ENCODE peak calls at places on chromosomes 2 and 18, in ten cellular contexts. One of them, this sample, is unnamed.

GRCh38 chr2:186503827-186504606 is 18.0 kb downstream of the ZC3H15 start:
- DNase-seq in left ventricle myocardium superior: no peak
- DNase-seq in MM.1S: no peak
- DNase-seq in ELF-1: no peak
- DNase-seq in Right ventricle myocardium superior: no peak
- DNase-seq in heart left ventricle: no peak
- DNase-seq in sigmoid colon: no peak
- DNase-seq in T-helper 9 cell: no peak
- DNase-seq in stimulated activated CD4-positive, alpha-beta T cell treated with anti-CD3 and anti-CD28 coated beads, Interleukin-15, amount 100 ng/mL, for 1 hour: no peak
- DNase-seq in H4: peak
- DNase-seq in this sample: no peak

GRCh38 chr2:11314482-11314881 is 30.0 kb downstream of the ROCK2 start:
- DNase-seq in H4: no peak
- DNase-seq in T-helper 9 cell: no peak
- DNase-seq in ELF-1: no peak
- DNase-seq in Right ventricle myocardium superior: no peak
- DNase-seq in stimulated activated CD4-positive, alpha-beta T cell treated with anti-CD3 and anti-CD28 coated beads, Interleukin-15, amount 100 ng/mL, for 1 hour: no peak
- DNase-seq in MM.1S: no peak
- DNase-seq in left ventricle myocardium superior: no peak
- DNase-seq in heart left ventricle: no peak
- DNase-seq in sigmoid colon: no peak
- DNase-seq in this sample: no peak

GRCh38 chr2:11576398-11576797 is 42.6 kb downstream of the GREB1 start:
- DNase-seq in heart left ventricle: no peak
- DNase-seq in left ventricle myocardium superior: no peak
- DNase-seq in Right ventricle myocardium superior: no peak
- DNase-seq in H4: no peak
- DNase-seq in ELF-1: no peak
- DNase-seq in sigmoid colon: no peak
- DNase-seq in MM.1S: no peak
- DNase-seq in T-helper 9 cell: no peak
- DNase-seq in stimulated activated CD4-positive, alpha-beta T cell treated with anti-CD3 and anti-CD28 coated beads, Interleukin-15, amount 100 ng/mL, for 1 hour: no peak
- DNase-seq in this sample: no peak

GRCh38 chr2:172204309-172204708 is 101.6 kb upstream of the DLX2 start:
- DNase-seq in T-helper 9 cell: no peak
- DNase-seq in stimulated activated CD4-positive, alpha-beta T cell treated with anti-CD3 and anti-CD28 coated beads, Interleukin-15, amount 100 ng/mL, for 1 hour: no peak
- DNase-seq in H4: no peak
- DNase-seq in MM.1S: no peak
- DNase-seq in sigmoid colon: no peak
- DNase-seq in left ventricle myocardium superior: no peak
- DNase-seq in ELF-1: no peak
- DNase-seq in Right ventricle myocardium superior: no peak
- DNase-seq in heart left ventricle: no peak
- DNase-seq in this sample: no peak

GRCh38 chr2:195572894-195573293 is 84.1 kb upstream of the SLC39A10 start:
- DNase-seq in left ventricle myocardium superior: no peak
- DNase-seq in Right ventricle myocardium superior: no peak
- DNase-seq in sigmoid colon: no peak
- DNase-seq in MM.1S: no peak
- DNase-seq in ELF-1: no peak
- DNase-seq in H4: no peak
- DNase-seq in heart left ventricle: no peak
- DNase-seq in stimulated activated CD4-positive, alpha-beta T cell treated with anti-CD3 and anti-CD28 coated beads, Interleukin-15, amount 100 ng/mL, for 1 hour: no peak
- DNase-seq in T-helper 9 cell: no peak
- DNase-seq in this sample: no peak

GRCh38 chr2:86052265-86052664 is 53.4 kb downstream of the POLR1A start:
- DNase-seq in MM.1S: no peak
- DNase-seq in sigmoid colon: no peak
- DNase-seq in left ventricle myocardium superior: no peak
- DNase-seq in stimulated activated CD4-positive, alpha-beta T cell treated with anti-CD3 and anti-CD28 coated beads, Interleukin-15, amount 100 ng/mL, for 1 hour: no peak
- DNase-seq in heart left ventricle: no peak
- DNase-seq in Right ventricle myocardium superior: no peak
- DNase-seq in H4: no peak
- DNase-seq in T-helper 9 cell: no peak
- DNase-seq in ELF-1: no peak
- DNase-seq in this sample: no peak

GRCh38 chr18:32072321-32072720 is 19.4 kb upstream of the RNF138 start:
- DNase-seq in sigmoid colon: no peak
- DNase-seq in MM.1S: peak
- DNase-seq in Right ventricle myocardium superior: no peak
- DNase-seq in ELF-1: no peak
- DNase-seq in left ventricle myocardium superior: no peak
- DNase-seq in T-helper 9 cell: no peak
- DNase-seq in stimulated activated CD4-positive, alpha-beta T cell treated with anti-CD3 and anti-CD28 coated beads, Interleukin-15, amount 100 ng/mL, for 1 hour: no peak
- DNase-seq in H4: no peak
- DNase-seq in heart left ventricle: no peak
- DNase-seq in this sample: no peak

GRCh38 chr18:63454497-63454896 is 22.3 kb upstream of the SERPINB5 start:
- DNase-seq in Right ventricle myocardium superior: no peak
- DNase-seq in MM.1S: no peak
- DNase-seq in stimulated activated CD4-positive, alpha-beta T cell treated with anti-CD3 and anti-CD28 coated beads, Interleukin-15, amount 100 ng/mL, for 1 hour: no peak
- DNase-seq in left ventricle myocardium superior: no peak
- DNase-seq in T-helper 9 cell: no peak
- DNase-seq in H4: no peak
- DNase-seq in sigmoid colon: no peak
- DNase-seq in ELF-1: no peak
- DNase-seq in heart left ventricle: no peak
- DNase-seq in this sample: no peak

GRCh38 chr2:162072181-162072702 is 1.8 kb downstream of the DPP4 start:
- DNase-seq in T-helper 9 cell: no peak
- DNase-seq in stimulated activated CD4-positive, alpha-beta T cell treated with anti-CD3 and anti-CD28 coated beads, Interleukin-15, amount 100 ng/mL, for 1 hour: no peak
- DNase-seq in left ventricle myocardium superior: no peak
- DNase-seq in sigmoid colon: no peak
- DNase-seq in Right ventricle myocardium superior: no peak
- DNase-seq in H4: no peak
- DNase-seq in ELF-1: no peak
- DNase-seq in MM.1S: peak
- DNase-seq in heart left ventricle: no peak
- DNase-seq in this sample: no peak

GRCh38 chr2:139805378-139805777 is 1025.2 kb upstream of the NXPH2 start:
- DNase-seq in Right ventricle myocardium superior: no peak
- DNase-seq in left ventricle myocardium superior: no peak
- DNase-seq in H4: no peak
- DNase-seq in sigmoid colon: no peak
- DNase-seq in ELF-1: no peak
- DNase-seq in heart left ventricle: no peak
- DNase-seq in MM.1S: no peak
- DNase-seq in stimulated activated CD4-positive, alpha-beta T cell treated with anti-CD3 and anti-CD28 coated beads, Interleukin-15, amount 100 ng/mL, for 1 hour: no peak
- DNase-seq in T-helper 9 cell: no peak
- DNase-seq in this sample: no peak

This sample was measured in upper lobe of right lung.